ENCODE peak calls at places on chromosomes 6 and 20, in ten cellular contexts. I, Z, S, F, J, U, X, D, L and O are unnamed samples.

GRCh38 chr6:117817499-117817898 is 89.6 kb upstream of the SLC35F1 start:
- DNase-seq in D (no peak), X (no peak), S (no peak), F (no peak), J (no peak), U (no peak), Z (no peak), L (no peak), I (no peak), O (no peak)

GRCh38 chr20:63968928-63969760 is 586 bp downstream of the ZNF512B start:
- DNase-seq in X (peak), D (no peak), L (peak), F (no peak), Z (no peak), U (peak), I (no peak), S (no peak), J (no peak), O (no peak)

GRCh38 chr6:112443118-112443641 is 96.0 kb downstream of the RFPL4B start:
- DNase-seq in L (no peak), D (no peak), J (no peak), U (no peak), F (peak), X (no peak), S (no peak), Z (no peak), I (no peak), O (no peak)

GRCh38 chr6:95867205-95867604 is 148.6 kb upstream of the FUT9 start:
- DNase-seq in D (no peak), I (no peak), Z (no peak), S (no peak), L (no peak), F (no peak), J (no peak), U (no peak), X (no peak), O (no peak)

GRCh38 chr20:60057123-60057865 is 99.1 kb downstream of the CDH26 start:
- DNase-seq in S (peak), U (peak), I (peak), X (peak), L (peak), F (peak), J (peak), D (peak), Z (peak), O (peak)

GRCh38 chr6:169971171-169971861 is 219.9 kb downstream of the ERMARD start:
- DNase-seq in Z (no peak), U (no peak), D (no peak), L (no peak), I (no peak), X (no peak), F (no peak), S (no peak), J (no peak), O (no peak)

GRCh38 chr6:33314515-33314942 is 651 bp upstream of the TAPBP start:
- DNase-seq in D (peak), X (peak), L (peak), I (peak), J (no peak), S (peak), Z (peak), U (peak), F (peak), O (peak)

GRCh38 chr6:5214570-5215052 is 46.1 kb downstream of the LYRM4 start:
- DNase-seq in Z (peak), L (no peak), I (no peak), D (peak), J (peak), X (no peak), S (no peak), F (peak), U (peak), O (no peak)

GRCh38 chr6:36289281-36290018 is 19.6 kb downstream of the PNPLA1 start:
- DNase-seq in X (no peak), D (no peak), L (no peak), U (no peak), Z (no peak), S (peak), J (no peak), F (no peak), I (peak), O (peak)

GRCh38 chr6:31665501-31666336 is at the start of gene CSNK2B:
- DNase-seq in U (peak), X (peak), D (peak), L (peak), F (peak), I (peak), J (peak), S (peak), Z (peak), O (peak)

GRCh38 chr6:32983964-32984638 is 15.7 kb downstream of the BRD2 start:
- DNase-seq in D (no peak), S (no peak), Z (no peak), F (no peak), I (no peak), X (no peak), J (no peak), L (no peak), U (no peak), O (no peak)

GRCh38 chr20:25259788-25260254 is 11.9 kb downstream of the PYGB start:
- DNase-seq in F (no peak), X (no peak), J (no peak), U (no peak), L (no peak), D (peak), I (no peak), S (no peak), Z (no peak), O (no peak)

GRCh38 chr6:72864236-72864635 is 242.4 kb downstream of the KCNQ5 start:
- DNase-seq in J (no peak), U (no peak), D (no peak), X (no peak), Z (no peak), I (no peak), F (no peak), L (no peak), S (no peak), O (no peak)

GRCh38 chr20:48986899-48987298 is 59.2 kb upstream of the CSE1L start:
- DNase-seq in I (no peak), S (peak), U (no peak), J (no peak), D (no peak), F (no peak), L (peak), X (no peak), Z (no peak), O (no peak)

GRCh38 chr20:43448748-43449535 is 8.8 kb upstream of the SRSF6 start:
- DNase-seq in I (peak), D (peak), J (no peak), X (peak), S (peak), U (peak), L (peak), F (peak), Z (peak), O (no peak)